ENCODE peak calls at places on chromosomes 3 and 15, in four cellular contexts. E is H1, B is HTR-8/SVneo, T is HFFc6. V is an unnamed sample.

GRCh38 chr3:125118600-125118999 is 62.8 kb upstream of the HEG1 start:
- DNase-seq in T (no peak), B (no peak), E (no peak), V (no peak)

GRCh38 chr3:55690746-55691540 is 203.8 kb upstream of the WNT5A start:
- DNase-seq in B (no peak), T (no peak), E (peak), V (no peak)

GRCh38 chr3:99753268-99753975 is 64.2 kb upstream of the CMSS1 start:
- DNase-seq in B (peak), E (peak), T (peak), V (peak)

GRCh38 chr15:79989682-79990081 is 18.7 kb upstream of the BCL2A1 start:
- DNase-seq in B (no peak), E (no peak), T (peak), V (peak)

GRCh38 chr3:23691343-23691895 is 114.3 kb upstream of the UBE2E1 start:
- DNase-seq in B (no peak), T (no peak), E (no peak), V (no peak)

GRCh38 chr3:97871206-97871605 is 49.4 kb downstream of the CRYBG3 start:
- DNase-seq in E (no peak), B (no peak), T (peak), V (no peak)

GRCh38 chr15:65824031-65824743 is 32.1 kb upstream of the DENND4A start:
- DNase-seq in B (peak), E (peak), T (peak), V (peak)

GRCh38 chr3:149506965-149507364 is 32.5 kb downstream of the TM4SF4 start:
- DNase-seq in B (no peak), E (no peak), T (peak), V (no peak)

GRCh38 chr3:69320867-69321266 is 65.0 kb downstream of the FRMD4B start:
- DNase-seq in E (no peak), T (no peak), B (no peak), V (no peak)

GRCh38 chr3:156985689-156986088 is 159.5 kb downstream of the LEKR1 start:
- DNase-seq in E (no peak), T (no peak), B (no peak), V (no peak)

GRCh38 chr3:71685686-71686085 is 39.5 kb downstream of the EIF4E3 start:
- DNase-seq in B (no peak), T (no peak), E (no peak), V (no peak)

GRCh38 chr3:187737401-187738088 is 7.7 kb downstream of the BCL6 start:
- DNase-seq in E (peak), B (no peak), T (peak), V (peak)

GRCh38 chr15:81485806-81486205 is 111.8 kb upstream of the TMC3 start:
- DNase-seq in E (no peak), B (no peak), T (no peak), V (no peak)

V was measured in GM03348.